ENCODE peak calls at places on chromosomes 6 and 20, in seven cellular contexts. Z, S, A, Y, C, T and Q are unnamed samples.

GRCh38 chr20:59988141-59988540 is 29.9 kb downstream of the CDH26 start:
- DNase-seq in S (no peak), Z (no peak), C (no peak), A (no peak), T (no peak), Y (peak), Q (no peak)

GRCh38 chr20:35339007-35339406 is 46.8 kb upstream of the FAM83C start:
- DNase-seq in Y (peak), S (no peak), A (no peak), Z (no peak), C (no peak), T (no peak), Q (no peak)

GRCh38 chr6:141421378-141421777 is 711.3 kb upstream of the GJE1 start:
- DNase-seq in Z (no peak), C (no peak), S (no peak), A (no peak), Y (peak), T (no peak), Q (no peak)

GRCh38 chr6:159298840-159299239 is 129.6 kb downstream of the FNDC1 start:
- DNase-seq in A (no peak), T (no peak), S (no peak), C (no peak), Z (no peak), Y (no peak), Q (no peak)

GRCh38 chr6:148776321-148776966 is 29.6 kb downstream of the UST start:
- DNase-seq in C (no peak), T (no peak), Y (no peak), S (no peak), Z (no peak), A (no peak), Q (no peak)

GRCh38 chr6:45946352-45946751 is 69.3 kb downstream of the CLIC5 start:
- DNase-seq in T (no peak), C (no peak), Y (no peak), A (no peak), S (no peak), Z (peak), Q (no peak)

GRCh38 chr6:146041282-146041681 is 12.4 kb downstream of the GRM1 start:
- DNase-seq in S (no peak), C (no peak), T (no peak), A (no peak), Y (no peak), Z (peak), Q (no peak)

GRCh38 chr20:17460119-17460518 is 71.1 kb downstream of the BFSP1 start:
- DNase-seq in Z (no peak), T (no peak), Y (no peak), S (no peak), A (no peak), C (no peak), Q (no peak)

GRCh38 chr6:126033696-126034095 is 47.4 kb downstream of the TRMT11 start:
- DNase-seq in Z (peak), C (no peak), A (no peak), T (no peak), Y (peak), S (no peak), Q (peak)

GRCh38 chr20:31606928-31607639 is 2.0 kb downstream of the ID1 start:
- DNase-seq in T (no peak), S (no peak), A (no peak), Z (peak), Y (peak), C (no peak), Q (no peak)

GRCh38 chr6:105302617-105303128 is 100.2 kb downstream of the PREP start:
- DNase-seq in S (no peak), C (peak), Z (no peak), Y (no peak), A (no peak), T (no peak), Q (no peak)

GRCh38 chr6:76681781-76682180 is 609.3 kb upstream of the IMPG1 start:
- DNase-seq in A (no peak), Y (no peak), C (no peak), S (no peak), T (no peak), Z (no peak), Q (no peak)

GRCh38 chr20:43667341-43668132 is 623 bp downstream of the MYBL2 start:
- DNase-seq in C (no peak), Y (no peak), Z (peak), A (peak), S (no peak), T (no peak), Q (no peak)

GRCh38 chr6:150025201-150025917 is at the start of gene RAET1L:
- DNase-seq in A (no peak), T (no peak), Z (no peak), Y (peak), C (no peak), S (no peak), Q (no peak)

GRCh38 chr6:14865609-14866100 is 380.2 kb upstream of the JARID2 start:
- DNase-seq in Z (no peak), T (no peak), A (peak), S (no peak), Y (no peak), C (no peak), Q (no peak)

GRCh38 chr6:11810039-11810541 is 31.5 kb upstream of the ADTRP start:
- DNase-seq in T (no peak), Y (peak), Z (no peak), C (peak), A (no peak), S (no peak), Q (no peak)

GRCh38 chr20:1313236-1313964 is 15.5 kb downstream of the SDCBP2 start:
- DNase-seq in S (no peak), A (peak), Z (peak), T (peak), Y (no peak), C (peak), Q (no peak)

GRCh38 chr20:12166053-12166717 is 248.5 kb downstream of the BTBD3 start:
- DNase-seq in Z (no peak), S (no peak), C (no peak), Y (peak), T (no peak), A (no peak), Q (no peak)

GRCh38 chr6:56539503-56540105 is 103.1 kb downstream of the DST start:
- DNase-seq in Y (no peak), Z (no peak), C (no peak), T (no peak), A (no peak), S (no peak), Q (no peak)

GRCh38 chr6:56540950-56541600 is 101.6 kb downstream of the DST start:
- DNase-seq in Y (no peak), T (no peak), C (no peak), Z (peak), A (no peak), S (no peak), Q (no peak)

GRCh38 chr6:56541736-56542366 is 100.8 kb downstream of the DST start:
- DNase-seq in C (no peak), Y (no peak), S (no peak), T (no peak), A (no peak), Z (no peak), Q (no peak)

GRCh38 chr6:56538851-56539250 is 103.8 kb downstream of the DST start:
- DNase-seq in A (no peak), Y (no peak), T (no peak), C (no peak), S (no peak), Z (no peak), Q (no peak)

GRCh38 chr6:56540232-56540631 is 102.5 kb downstream of the DST start:
- DNase-seq in C (no peak), Z (no peak), S (no peak), Y (no peak), A (no peak), T (no peak), Q (no peak)
- H3K4me3 ChIP-seq in C (peak), Z (no peak), S (peak), Y (no peak), A (no peak), T (peak), Q (peak)

DNA sequence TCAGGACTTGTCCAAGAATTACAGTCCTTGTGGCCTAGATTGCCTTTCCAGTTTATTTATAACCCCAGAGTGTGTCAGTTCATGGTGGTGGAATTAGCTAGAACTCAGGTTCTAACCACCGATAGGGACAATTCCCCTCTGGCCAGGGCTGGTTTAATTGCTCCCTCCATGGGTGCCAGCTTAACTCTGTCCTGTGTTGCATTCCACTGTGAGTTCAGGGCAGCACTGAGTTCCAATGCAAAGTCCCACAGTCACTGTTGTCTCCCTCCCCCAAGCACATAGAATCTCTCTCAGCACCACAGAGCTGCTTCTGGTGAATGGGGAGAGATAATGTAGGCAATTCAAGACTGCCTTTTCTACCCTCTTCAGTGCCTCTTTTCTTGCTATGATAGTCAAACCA is 82.5 kb upstream of the TNFRSF21 start:
- DNase-seq in Z (no peak), C (no peak), S (no peak), Y (no peak), A (no peak), T (no peak), Q (no peak)
- TF ChIP-seq CTCF in Z (no peak), C (no peak), S (no peak), Y (no peak), A (no peak), T (no peak), Q (no peak)

DNA sequence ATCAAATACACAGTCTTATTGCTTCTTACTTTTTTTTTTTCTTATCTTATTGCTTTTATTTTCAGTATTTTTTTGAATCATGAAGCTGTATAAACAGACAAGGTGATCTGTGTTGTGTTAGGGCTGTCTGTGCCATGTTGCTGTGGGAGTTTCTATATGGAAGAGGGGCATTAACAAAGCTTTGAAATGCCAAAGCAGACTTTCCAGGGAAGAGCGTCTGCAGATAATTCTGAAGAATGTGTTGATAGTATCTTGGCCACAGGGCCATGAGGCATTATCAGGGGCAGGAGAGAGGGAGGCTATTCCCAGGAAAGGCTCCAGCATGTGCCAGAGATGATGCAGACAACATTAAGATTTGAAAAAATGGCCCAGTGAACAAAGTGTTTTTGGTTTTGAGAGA is 354.5 kb downstream of the UTRN start:
- DNase-seq in S (no peak), C (no peak), A (no peak), T (no peak), Y (no peak), Z (no peak), Q (no peak)
- H3K4me3 ChIP-seq in S (no peak), C (no peak), A (no peak), T (no peak), Y (no peak), Z (no peak), Q (no peak)

DNA sequence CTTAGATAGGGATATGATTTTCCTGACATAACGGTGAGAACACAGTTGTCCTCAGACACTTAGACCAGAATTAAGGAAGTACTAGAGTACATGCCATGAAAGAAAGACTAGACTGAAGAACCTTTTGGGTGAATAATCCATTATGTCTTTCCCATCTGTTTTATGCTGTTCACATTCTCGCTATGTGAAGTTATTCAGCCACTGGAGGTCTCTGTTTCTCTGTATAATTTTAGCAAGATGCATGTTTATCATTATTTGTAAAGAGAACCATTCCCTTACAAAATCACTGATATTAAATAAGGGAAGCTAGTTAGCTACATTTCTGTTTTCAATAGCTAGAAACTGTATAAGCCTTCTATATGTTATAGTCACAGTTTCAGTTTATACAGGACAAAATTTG is 391.9 kb downstream of the CD109 start:
- DNase-seq in S (no peak), Y (no peak), Z (no peak), T (no peak), C (no peak), A (no peak), Q (no peak)
- TF ChIP-seq CTCF in S (no peak), Y (no peak), Z (no peak), T (no peak), C (no peak), A (peak), Q (no peak)

GRCh38 chr20:62831854-62832211 is 15.0 kb downstream of the COL9A3 start:
- DNase-seq in A (no peak), Z (no peak), S (no peak), C (peak), T (no peak), Y (no peak), Q (no peak)
- H3K4me3 ChIP-seq in A (no peak), Z (no peak), S (no peak), C (no peak), T (no peak), Y (peak), Q (no peak)

GRCh38 chr20:61874421-61875068 is 191.1 kb downstream of the TAF4 start:
- DNase-seq in A (no peak), S (no peak), Z (peak), C (no peak), Y (no peak), T (no peak), Q (no peak)
- TF ChIP-seq CTCF in A (peak), S (no peak), Z (no peak), C (no peak), Y (peak), T (no peak), Q (no peak)

DNA sequence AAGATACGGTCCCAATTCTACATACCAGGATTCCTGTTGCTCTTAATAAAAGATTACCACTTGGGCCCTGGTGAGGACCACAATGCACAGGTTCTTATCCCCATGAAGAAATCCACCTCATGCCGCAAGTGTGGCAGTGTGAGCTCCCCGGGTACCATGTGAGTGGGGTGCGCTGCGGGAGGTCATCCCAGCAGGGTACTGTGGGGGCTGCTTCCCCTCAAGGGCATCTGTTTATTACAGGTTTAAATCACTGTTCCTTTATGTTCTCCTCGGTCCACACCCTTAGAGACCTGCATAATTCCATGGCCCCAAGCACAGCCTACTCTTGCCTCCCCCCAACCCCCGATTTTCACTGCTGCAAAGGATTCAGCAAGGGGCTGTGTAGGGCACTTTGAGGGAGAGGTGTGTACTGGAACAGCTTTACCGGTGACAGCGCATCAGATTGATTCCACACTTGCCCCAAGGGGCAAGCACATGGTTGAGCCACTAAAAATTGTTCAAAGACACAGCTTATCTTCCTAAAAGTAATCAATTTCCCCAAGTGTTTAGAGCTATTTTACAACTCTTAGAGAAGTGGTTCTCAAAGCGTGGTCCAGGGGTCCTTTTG is 6.2 kb downstream of the DIDO1 start:
- DNase-seq in Y (no peak), A (no peak), S (no peak), T (no peak), C (no peak), Z (no peak), Q (no peak)
- H3K4me3 ChIP-seq in Y (no peak), A (no peak), S (peak), T (no peak), C (no peak), Z (no peak), Q (no peak)